ENCODE peak calls at places on chromosomes 6 and 20, in seven cellular contexts. J, B, I, R, Y, T and C are unnamed samples.

GRCh38 chr6:110526731-110527130 is 50.3 kb upstream of the SLC22A16 start:
- DNase-seq in J (no peak), B (no peak), I (no peak), R (no peak), Y (no peak), T (no peak), C (no peak)

GRCh38 chr6:160386869-160387518 is 38.8 kb downstream of the SLC22A3 start:
- DNase-seq in J (peak; percentile 41), B (peak; percentile 10), I (peak; percentile 65), R (no peak), Y (peak; percentile 78), T (peak; percentile 62), C (no peak)

GRCh38 chr6:105346052-105346451 is 56.8 kb downstream of the PREP start:
- DNase-seq in J (no peak), B (peak; percentile 68), I (peak; percentile 91), R (no peak), Y (peak; percentile 8), T (no peak), C (no peak)

GRCh38 chr20:35601021-35601973 is 14.3 kb upstream of the SPAG4 start:
- DNase-seq in J (peak; percentile 63), B (peak; percentile 82), I (peak; percentile 76), R (no peak), Y (peak; percentile 79), T (peak; percentile 83), C (peak; percentile 80)

GRCh38 chr6:138970856-138971425 is 17.1 kb downstream of the REPS1 start:
- DNase-seq in J (no peak), B (peak; percentile 87), I (peak; percentile 89), R (peak; percentile 65), Y (peak; percentile 37), T (no peak), C (peak; percentile 21)

GRCh38 chr6:31966506-31966905 is 5.4 kb downstream of the DXO start:
- DNase-seq in J (no peak), B (no peak), I (no peak), R (no peak), Y (no peak), T (no peak), C (no peak)

GRCh38 chr6:27250277-27250954 is 2.9 kb downstream of the PRSS16 start:
- DNase-seq in J (no peak), B (no peak), I (no peak), R (no peak), Y (no peak), T (peak; percentile 49), C (no peak)

GRCh38 chr6:137980777-137981176 is 113.7 kb downstream of the TNFAIP3 start:
- DNase-seq in J (no peak), B (no peak), I (no peak), R (no peak), Y (no peak), T (no peak), C (no peak)

GRCh38 chr6:24131751-24132150 is 5.7 kb downstream of the NRSN1 start:
- DNase-seq in J (no peak), B (no peak), I (no peak), R (no peak), Y (no peak), T (no peak), C (no peak)

GRCh38 chr6:81897793-81898192 is 145.3 kb upstream of the TENT5A start:
- DNase-seq in J (no peak), B (peak; percentile 83), I (no peak), R (no peak), Y (no peak), T (no peak), C (no peak)

GRCh38 chr20:32965581-32966373 is 38.5 kb downstream of the SUN5 start:
- DNase-seq in J (no peak), B (no peak), I (no peak), R (no peak), Y (no peak), T (no peak), C (no peak)

GRCh38 chr6:112286010-112286409 is 31.6 kb upstream of the LAMA4 start:
- DNase-seq in J (no peak), B (no peak), I (no peak), R (no peak), Y (no peak), T (no peak), C (no peak)

GRCh38 chr6:149190228-149190831 is 127.2 kb upstream of the TAB2 start:
- DNase-seq in J (peak; percentile 53), B (peak; percentile 42), I (peak; percentile 49), R (no peak), Y (peak; percentile 17), T (peak; percentile 23), C (no peak)

GRCh38 chr6:3442444-3443220 is 14.2 kb downstream of the SLC22A23 start:
- DNase-seq in J (no peak), B (peak; percentile 68), I (peak; percentile 67), R (no peak), Y (peak; percentile 14), T (no peak), C (no peak)

GRCh38 chr6:46323312-46323965 is 152.7 kb upstream of the ENPP5 start:
- DNase-seq in J (no peak), B (peak; percentile 96), I (peak; percentile 81), R (peak; percentile 96), Y (no peak), T (no peak), C (no peak)

GRCh38 chr6:16481680-16482079 is 243.3 kb downstream of the GMPR start:
- DNase-seq in J (no peak), B (no peak), I (no peak), R (no peak), Y (no peak), T (no peak), C (no peak)

GRCh38 chr6:90472716-90473115 is 114.2 kb downstream of the MAP3K7 start:
- DNase-seq in J (no peak), B (no peak), I (no peak), R (no peak), Y (no peak), T (no peak), C (no peak)
- H3K4me3 ChIP-seq in J (no peak overlapping the region), B (no peak overlapping the region), I (no peak overlapping the region), R (no peak overlapping the region), Y (no peak overlapping the region), T (no peak overlapping the region), C (no peak overlapping the region)

DNA sequence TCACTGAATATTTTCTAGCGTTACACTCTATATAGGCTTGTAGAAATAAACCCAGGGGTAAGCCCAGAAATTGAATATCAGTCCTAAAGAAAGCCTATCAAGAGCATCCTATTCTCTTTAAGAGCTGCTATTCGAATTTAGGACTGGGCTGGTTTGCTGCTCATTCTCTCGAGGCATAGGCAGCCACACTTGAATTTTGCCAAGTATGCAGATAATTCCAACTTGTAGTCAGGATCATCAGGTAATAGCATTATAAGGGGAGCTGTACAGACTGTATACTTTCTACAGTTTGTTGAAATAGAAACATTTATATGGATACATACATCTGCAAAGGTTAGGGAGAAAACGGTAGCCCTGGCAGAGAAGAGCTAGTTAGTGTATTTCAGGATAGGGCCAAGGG is 2.1 kb upstream of the ZBTB2 start:
- DNase-seq in J (no peak), B (no peak), I (no peak), R (no peak), Y (no peak), T (no peak), C (no peak)
- H3K4me3 ChIP-seq in J (no peak overlapping the region), B (no peak overlapping the region), I (no peak overlapping the region), R (no peak overlapping the region), Y (no peak overlapping the region), T (no peak overlapping the region), C (no peak overlapping the region)

DNA sequence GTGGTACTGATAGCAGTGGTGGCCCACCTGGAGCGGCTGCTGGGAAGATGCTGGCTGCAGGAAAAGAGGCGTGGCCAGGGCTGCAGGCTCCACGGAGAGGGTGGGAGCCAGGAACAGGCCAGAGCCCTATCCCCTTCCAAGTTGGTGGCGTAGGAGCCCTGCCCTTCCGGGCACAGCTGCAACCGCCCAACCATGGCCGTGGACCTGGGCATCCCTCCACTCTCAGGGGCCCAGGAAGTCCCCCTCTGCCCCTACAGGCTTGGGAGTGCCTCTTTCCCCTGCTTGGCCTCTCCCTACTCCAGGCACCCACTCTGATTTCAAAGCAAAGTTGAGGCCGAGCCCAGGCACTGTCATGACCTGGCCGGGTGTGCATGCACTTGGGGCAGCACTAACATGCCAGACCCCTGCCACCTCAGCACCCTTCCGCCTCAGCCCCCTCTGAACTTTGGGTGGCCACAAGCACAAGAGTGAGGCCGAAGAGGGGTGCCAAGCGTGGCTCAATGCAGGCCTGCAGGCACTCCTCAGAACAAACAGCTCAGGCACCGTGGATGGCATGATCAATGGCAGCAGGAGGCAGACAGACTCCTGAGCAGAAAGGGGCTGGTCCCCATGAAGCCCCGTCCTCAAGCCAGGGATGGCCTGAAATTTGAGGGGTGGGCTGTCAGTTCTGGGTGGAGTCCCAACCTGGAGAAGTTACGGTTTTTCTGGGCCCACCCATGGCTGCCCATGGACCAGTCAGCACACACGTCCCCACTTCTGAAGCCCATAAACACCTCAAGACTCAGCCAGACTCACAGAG is 200.3 kb upstream of the PRND start:
- DNase-seq in J (no peak), B (no peak), I (no peak), R (no peak), Y (no peak), T (no peak), C (no peak)
- H3K4me3 ChIP-seq in J (no peak overlapping the region), B (no peak overlapping the region), I (no peak overlapping the region), R (no peak overlapping the region), Y (no peak overlapping the region), T (no peak overlapping the region), C (no peak overlapping the region)

GRCh38 chr20:19274001-19274400 is 61.6 kb downstream of the SLC24A3 start:
- DNase-seq in J (no peak), B (no peak), I (no peak), R (no peak), Y (no peak), T (no peak), C (no peak)

GRCh38 chr20:19274412-19275015 is 62.1 kb downstream of the SLC24A3 start:
- DNase-seq in J (no peak), B (no peak), I (no peak), R (no peak), Y (no peak), T (no peak), C (peak; percentile 72)

GRCh38 chr20:19275038-19275629 is 62.7 kb downstream of the SLC24A3 start:
- DNase-seq in J (no peak), B (no peak), I (no peak), R (no peak), Y (no peak), T (no peak), C (no peak)

GRCh38 chr20:19277381-19277780 is 64.9 kb downstream of the SLC24A3 start:
- DNase-seq in J (no peak), B (no peak), I (no peak), R (no peak), Y (no peak), T (no peak), C (no peak)

GRCh38 chr20:19275630-19276071 is 63.2 kb downstream of the SLC24A3 start:
- DNase-seq in J (peak; percentile 34), B (peak; percentile 69), I (peak; percentile 10), R (no peak), Y (no peak), T (peak; percentile 35), C (peak; percentile 52)
- H3K4me3 ChIP-seq in J (no peak overlapping the region), B (no peak overlapping the region), I (no peak overlapping the region), R (no peak overlapping the region), Y (no peak overlapping the region), T (no peak overlapping the region), C (no peak overlapping the region)